ENCODE peak calls at places on chromosomes 2 and 18, in five cellular contexts. One of them, this sample, is unnamed. For H3K4me1, the result is how much of the 10 kb centered on the place peaks cover.

GRCh38 chr2:38806001-38806400 is 28.0 kb downstream of the GEMIN6 start:
- DNase-seq in GM12878: no peak
- DNase-seq in HepG2: no peak
- DNase-seq in K562: no peak
- DNase-seq in SK-N-SH: no peak
- DNase-seq in this sample: no peak

GRCh38 chr2:71792926-71793761 is 339.8 kb downstream of the DYSF start:
- DNase-seq in GM12878: no peak
- DNase-seq in HepG2: peak
- DNase-seq in K562: no peak
- DNase-seq in SK-N-SH: no peak
- DNase-seq in this sample: no peak

GRCh38 chr2:28470759-28471158 is 25.1 kb upstream of the PLB1 start:
- DNase-seq in GM12878: no peak
- DNase-seq in HepG2: no peak
- DNase-seq in K562: no peak
- DNase-seq in SK-N-SH: no peak
- DNase-seq in this sample: no peak

GRCh38 chr18:68991281-68991680 is 193.4 kb downstream of the CCDC102B start:
- DNase-seq in GM12878: no peak
- DNase-seq in HepG2: no peak
- DNase-seq in K562: no peak
- DNase-seq in SK-N-SH: no peak
- DNase-seq in this sample: no peak

GRCh38 chr2:234597576-234597861 is 100.6 kb upstream of the ARL4C start:
- DNase-seq in GM12878: no peak
- DNase-seq in HepG2: no peak
- DNase-seq in K562: no peak
- DNase-seq in SK-N-SH: no peak
- DNase-seq in this sample: no peak

GRCh38 chr18:22265838-22266237 is 96.4 kb downstream of the GATA6 start:
- DNase-seq in GM12878: no peak
- DNase-seq in HepG2: no peak
- DNase-seq in K562: no peak
- DNase-seq in SK-N-SH: no peak
- DNase-seq in this sample: no peak

GRCh38 chr18:48949051-48949605 is 1.6 kb downstream of the SMAD7 start:
- DNase-seq in GM12878: no peak
- DNase-seq in HepG2: no peak
- DNase-seq in K562: no peak
- DNase-seq in SK-N-SH: no peak
- DNase-seq in this sample: peak

GRCh38 chr2:121809607-121810006 is 54.2 kb downstream of the TSN start:
- DNase-seq in GM12878: no peak
- DNase-seq in HepG2: peak
- DNase-seq in K562: no peak
- DNase-seq in SK-N-SH: no peak
- DNase-seq in this sample: no peak

GRCh38 chr2:236629961-236630872 is 60.6 kb downstream of the ACKR3 start:
- DNase-seq in GM12878: no peak
- DNase-seq in HepG2: no peak
- DNase-seq in K562: no peak
- DNase-seq in SK-N-SH: no peak
- DNase-seq in this sample: no peak

GRCh38 chr2:100786297-100786658 is 33.7 kb upstream of the NPAS2 start:
- DNase-seq in GM12878: no peak
- DNase-seq in HepG2: no peak
- DNase-seq in K562: no peak
- DNase-seq in SK-N-SH: no peak
- DNase-seq in this sample: peak

GRCh38 chr2:172701250-172701649 is 34.4 kb upstream of the RAPGEF4 start:
- DNase-seq in GM12878: no peak
- DNase-seq in HepG2: no peak
- DNase-seq in K562: no peak
- DNase-seq in SK-N-SH: no peak
- DNase-seq in this sample: peak

GRCh38 chr2:38568724-38569478 is 33.8 kb downstream of the HNRNPLL start:
- DNase-seq in GM12878: no peak
- DNase-seq in HepG2: no peak
- DNase-seq in K562: no peak
- DNase-seq in SK-N-SH: no peak
- DNase-seq in this sample: no peak

GRCh38 chr2:159128191-159128590 is 158.3 kb downstream of the WDSUB1 start:
- DNase-seq in GM12878: no peak
- DNase-seq in HepG2: no peak
- DNase-seq in K562: no peak
- DNase-seq in SK-N-SH: no peak
- DNase-seq in this sample: no peak

GRCh38 chr2:50006327-50006726 is 852.0 kb upstream of the FSHR start:
- DNase-seq in GM12878: no peak
- DNase-seq in HepG2: no peak
- DNase-seq in K562: no peak
- DNase-seq in SK-N-SH: no peak
- DNase-seq in this sample: no peak

GRCh38 chr18:24009651-24010333 is 4.8 kb upstream of the TTC39C start:
- DNase-seq in GM12878: peak
- DNase-seq in HepG2: no peak
- DNase-seq in K562: no peak
- DNase-seq in SK-N-SH: no peak
- DNase-seq in this sample: no peak

GRCh38 chr18:23752796-23753195 is 63.5 kb downstream of the LAMA3 start:
- DNase-seq in GM12878: no peak
- DNase-seq in HepG2: no peak
- DNase-seq in K562: no peak
- DNase-seq in SK-N-SH: no peak
- DNase-seq in this sample: no peak

GRCh38 chr2:237213325-237214040 is 127.8 kb downstream of the COPS8 start:
- DNase-seq in GM12878: no peak
- DNase-seq in HepG2: no peak
- DNase-seq in K562: no peak
- DNase-seq in SK-N-SH: no peak
- DNase-seq in this sample: peak

GRCh38 chr2:75657794-75658193 is 11.2 kb downstream of the MRPL19 start:
- DNase-seq in GM12878: no peak
- DNase-seq in HepG2: no peak
- DNase-seq in K562: no peak
- DNase-seq in SK-N-SH: no peak
- DNase-seq in this sample: no peak

GRCh38 chr2:238163494-238164198 is 4.9 kb downstream of the ERFE start:
- DNase-seq in GM12878: no peak
- DNase-seq in HepG2: no peak
- DNase-seq in K562: no peak
- DNase-seq in SK-N-SH: peak
- DNase-seq in this sample: no peak

GRCh38 chr2:226730487-226730886 is 69.1 kb downstream of the IRS1 start:
- DNase-seq in GM12878: no peak
- DNase-seq in HepG2: peak
- DNase-seq in K562: no peak
- DNase-seq in SK-N-SH: peak
- DNase-seq in this sample: no peak

GRCh38 chr2:178859760-178860159 is 52.5 kb upstream of the TTN start:
- DNase-seq in GM12878: no peak
- DNase-seq in HepG2: no peak
- DNase-seq in K562: no peak
- DNase-seq in SK-N-SH: peak
- DNase-seq in this sample: no peak

GRCh38 chr2:68751397-68752339 is 17.1 kb downstream of the ARHGAP25 start:
- DNase-seq in GM12878: no peak
- DNase-seq in HepG2: peak
- DNase-seq in K562: peak
- DNase-seq in SK-N-SH: peak
- DNase-seq in this sample: peak
- H2AFZ ChIP-seq in GM12878: no peak
- H2AFZ ChIP-seq in HepG2: no peak
- H2AFZ ChIP-seq in K562: peak
- H2AFZ ChIP-seq in SK-N-SH: peak
- H2AFZ ChIP-seq in this sample: no peak

DNA sequence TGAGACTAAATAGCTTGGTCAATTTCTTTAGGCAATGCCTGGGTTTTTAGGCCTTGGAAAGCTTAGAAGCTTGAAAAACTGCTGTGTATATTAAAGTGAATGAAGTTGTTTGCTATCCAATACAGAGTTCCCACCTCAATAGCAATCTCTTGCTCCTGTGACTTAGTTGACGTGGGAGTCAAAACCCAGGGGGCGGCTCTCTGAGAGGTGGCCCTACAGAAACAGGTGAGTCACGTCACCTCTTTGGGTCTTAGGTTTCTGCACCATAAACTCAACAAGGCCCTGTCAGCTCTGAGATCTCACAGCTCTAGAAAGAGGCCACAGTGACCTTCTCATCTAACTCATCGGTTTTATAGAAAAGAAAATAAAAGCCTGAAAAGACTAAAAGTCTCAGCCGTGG is 79.6 kb downstream of the ADD2 start:
- DNase-seq in GM12878: no peak
- DNase-seq in HepG2: no peak
- DNase-seq in K562: no peak
- DNase-seq in SK-N-SH: no peak
- DNase-seq in this sample: no peak
- TF ChIP-seq MAX in GM12878: no peak
- TF ChIP-seq MAX in HepG2: no peak
- TF ChIP-seq MAX in K562: no peak
- TF ChIP-seq MAX in SK-N-SH: no peak
- TF ChIP-seq MAX in this sample: no peak

DNA sequence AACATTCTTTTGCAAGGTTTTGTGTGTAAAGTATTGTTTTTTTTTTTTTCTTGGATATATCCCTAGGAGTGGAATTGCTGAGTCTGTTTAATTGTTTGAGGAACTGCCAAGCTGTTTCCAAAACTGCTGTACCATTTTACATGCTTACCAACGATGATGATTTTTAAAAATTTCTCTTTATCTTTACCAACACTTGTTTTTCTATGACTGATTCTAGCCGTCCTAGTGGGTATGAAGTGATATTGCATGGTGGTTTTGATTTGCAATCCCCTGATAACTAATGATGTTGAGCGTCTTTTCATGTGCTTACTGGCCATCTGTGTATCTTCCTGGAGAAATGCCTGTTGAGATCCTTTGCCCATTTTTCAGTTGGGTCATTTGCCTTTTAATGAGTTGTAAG is 8.8 kb upstream of the AOX1 start:
- DNase-seq in GM12878: no peak
- DNase-seq in HepG2: no peak
- DNase-seq in K562: no peak
- DNase-seq in SK-N-SH: no peak
- DNase-seq in this sample: no peak
- H3K4me1 ChIP-seq in GM12878: under half
- H3K4me1 ChIP-seq in HepG2: under half
- H3K4me1 ChIP-seq in K562: under half
- H3K4me1 ChIP-seq in SK-N-SH: under half
- H3K4me1 ChIP-seq in this sample: under half

GRCh38 chr2:207504513-207505171 is 25.1 kb upstream of the CREB1 start:
- DNase-seq in GM12878: no peak
- DNase-seq in HepG2: no peak
- DNase-seq in K562: no peak
- DNase-seq in SK-N-SH: no peak
- DNase-seq in this sample: no peak

GRCh38 chr2:207502199-207502598 is 27.6 kb upstream of the CREB1 start:
- DNase-seq in GM12878: no peak
- DNase-seq in HepG2: no peak
- DNase-seq in K562: no peak
- DNase-seq in SK-N-SH: no peak
- DNase-seq in this sample: no peak

GRCh38 chr2:207502799-207503198 is 27.0 kb upstream of the CREB1 start:
- DNase-seq in GM12878: no peak
- DNase-seq in HepG2: no peak
- DNase-seq in K562: no peak
- DNase-seq in SK-N-SH: no peak
- DNase-seq in this sample: no peak

GRCh38 chr2:207501797-207502196 is 28.0 kb upstream of the CREB1 start:
- DNase-seq in GM12878: no peak
- DNase-seq in HepG2: no peak
- DNase-seq in K562: no peak
- DNase-seq in SK-N-SH: no peak
- DNase-seq in this sample: no peak

GRCh38 chr2:207503234-207503633 is 26.5 kb upstream of the CREB1 start:
- DNase-seq in GM12878: no peak
- DNase-seq in HepG2: no peak
- DNase-seq in K562: peak
- DNase-seq in SK-N-SH: no peak
- DNase-seq in this sample: no peak
- H2AFZ ChIP-seq in GM12878: peak
- H2AFZ ChIP-seq in HepG2: no peak
- H2AFZ ChIP-seq in K562: peak
- H2AFZ ChIP-seq in SK-N-SH: no peak
- H2AFZ ChIP-seq in this sample: no peak

DNA sequence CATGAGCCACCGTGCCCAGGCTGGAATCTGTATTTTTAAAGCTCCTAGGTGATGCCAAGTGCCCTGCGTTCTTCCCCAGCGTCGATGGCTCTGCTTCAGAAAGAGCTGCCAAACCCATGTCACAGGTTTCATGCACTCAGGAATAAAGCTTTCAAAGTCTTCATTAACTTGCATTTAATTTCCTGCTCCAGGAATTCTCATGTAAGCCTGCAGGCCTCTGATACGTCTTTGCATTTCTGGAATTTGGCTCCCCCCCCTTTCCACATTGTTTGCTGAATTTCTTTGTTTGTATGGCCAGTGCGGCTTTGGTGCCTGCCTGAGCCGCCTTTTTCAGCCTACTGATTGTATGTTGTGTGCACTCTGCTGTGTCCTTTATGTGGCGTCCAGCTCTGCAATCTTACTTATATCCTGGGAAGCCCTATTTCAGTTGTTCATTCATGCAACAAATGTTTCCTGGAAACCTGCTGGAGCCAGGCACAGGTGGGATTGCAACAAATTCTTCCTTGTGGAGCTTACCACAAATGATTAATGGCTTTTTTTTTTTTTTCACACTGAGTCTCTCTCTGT is 17.9 kb upstream of the OTOF start:
- DNase-seq in GM12878: no peak
- DNase-seq in HepG2: peak
- DNase-seq in K562: no peak
- DNase-seq in SK-N-SH: no peak
- DNase-seq in this sample: peak
- TF ChIP-seq MAX in GM12878: no peak
- TF ChIP-seq MAX in HepG2: no peak
- TF ChIP-seq MAX in K562: no peak
- TF ChIP-seq MAX in SK-N-SH: no peak
- TF ChIP-seq MAX in this sample: no peak

DNA sequence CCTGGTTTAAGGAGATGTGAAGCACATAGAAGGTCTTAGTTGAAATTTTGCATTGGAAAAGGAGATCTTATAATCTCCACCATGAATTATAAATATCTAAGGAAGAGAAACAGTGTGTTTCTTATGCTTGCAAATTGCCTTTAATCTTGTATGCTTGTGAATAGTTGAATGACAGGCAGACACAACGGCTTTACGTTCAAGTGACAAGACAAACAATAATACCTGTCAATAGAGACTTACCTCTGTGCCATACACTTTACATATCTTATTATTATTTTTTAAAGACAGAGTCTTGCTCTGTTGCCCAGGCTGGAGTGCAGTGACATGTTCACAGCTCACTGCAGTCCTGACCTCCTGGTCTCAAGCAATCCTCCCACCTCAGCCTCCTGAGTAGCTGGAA is 113.7 kb downstream of the QPCT start:
- DNase-seq in GM12878: no peak
- DNase-seq in HepG2: no peak
- DNase-seq in K562: no peak
- DNase-seq in SK-N-SH: no peak
- DNase-seq in this sample: no peak
- H3K4me1 ChIP-seq in GM12878: under half
- H3K4me1 ChIP-seq in HepG2: under half
- H3K4me1 ChIP-seq in K562: under half
- H3K4me1 ChIP-seq in SK-N-SH: under half
- H3K4me1 ChIP-seq in this sample: half or more